ENCODE peak calls at places on chromosomes 7 and 10, in four cellular contexts. P is fibroblast of pulmonary artery, W is SW480, U is HL-60. O is an unnamed sample.

GRCh38 chr10:73644015-73644743 is 2.9 kb upstream of the MYOZ1 start:
- DNase-seq in P (peak), W (peak), U (peak), O (peak)

GRCh38 chr10:57624856-57625592 is 642.7 kb downstream of the IPMK start:
- DNase-seq in P (no peak), W (no peak), U (no peak), O (no peak)

GRCh38 chr10:3045471-3046209 is 21.7 kb upstream of the PFKP start:
- DNase-seq in P (peak), W (no peak), U (no peak), O (no peak)

GRCh38 chr10:110214380-110214826 is 7.0 kb downstream of the MXI1 start:
- DNase-seq in P (no peak), W (no peak), U (peak), O (peak)

GRCh38 chr10:14545827-14546226 is 215.1 kb upstream of the FRMD4A start:
- DNase-seq in P (peak), W (no peak), U (no peak), O (no peak)

GRCh38 chr10:3273966-3274365 is 101.4 kb upstream of the PITRM1 start:
- DNase-seq in P (no peak), W (no peak), U (no peak), O (no peak)

GRCh38 chr10:90751107-90751997 is 106.5 kb downstream of the HTR7 start:
- DNase-seq in P (peak), W (peak), U (peak), O (no peak)

GRCh38 chr7:6495597-6496262 is 48.0 kb upstream of the DAGLB start:
- DNase-seq in P (no peak), W (no peak), U (no peak), O (no peak)

GRCh38 chr7:40716052-40716451 is 581.2 kb downstream of the SUGCT start:
- DNase-seq in P (peak), W (peak), U (no peak), O (no peak)